ENCODE peak calls at places on chromosomes 5 and 9, in six cellular contexts. One of them, this sample, is unnamed.

GRCh38 chr9:32378496-32378895 is 5.9 kb upstream of the ACO1 start:
- DNase-seq in Panc1: peak; percentile 52
- DNase-seq in ascending aorta: no peak
- DNase-seq in A549: peak; percentile 64
- DNase-seq in HCT116: peak; percentile 71
- DNase-seq in aorta: no peak
- DNase-seq in this sample: peak; percentile 29

GRCh38 chr9:93255994-93256877 is 72.3 kb downstream of the WNK2 start:
- DNase-seq in Panc1: no peak
- DNase-seq in ascending aorta: peak; percentile 39
- DNase-seq in A549: no peak
- DNase-seq in HCT116: no peak
- DNase-seq in aorta: peak; percentile 67
- DNase-seq in this sample: peak; percentile 17

GRCh38 chr5:36370073-36370472 is 68.4 kb upstream of the RANBP3L start:
- DNase-seq in Panc1: no peak
- DNase-seq in ascending aorta: no peak
- DNase-seq in A549: no peak
- DNase-seq in HCT116: no peak
- DNase-seq in aorta: no peak
- DNase-seq in this sample: no peak

GRCh38 chr9:22010881-22011625 is 1.9 kb upstream of the CDKN2B start:
- DNase-seq in Panc1: no peak
- DNase-seq in ascending aorta: no peak
- DNase-seq in A549: no peak
- DNase-seq in HCT116: no peak
- DNase-seq in aorta: peak; percentile 77
- DNase-seq in this sample: no peak

GRCh38 chr9:74035786-74036185 is 461.3 kb upstream of the RORB start:
- DNase-seq in Panc1: no peak
- DNase-seq in ascending aorta: no peak
- DNase-seq in A549: no peak
- DNase-seq in HCT116: no peak
- DNase-seq in aorta: no peak
- DNase-seq in this sample: no peak

GRCh38 chr5:164747371-164747770 is 1242.0 kb downstream of the MAT2B start:
- DNase-seq in Panc1: no peak
- DNase-seq in ascending aorta: no peak
- DNase-seq in A549: no peak
- DNase-seq in HCT116: no peak
- DNase-seq in aorta: no peak
- DNase-seq in this sample: no peak

GRCh38 chr5:93399675-93400074 is 181.3 kb downstream of the NR2F1-AS1 start:
- DNase-seq in Panc1: no peak
- DNase-seq in ascending aorta: no peak
- DNase-seq in A549: no peak
- DNase-seq in HCT116: no peak
- DNase-seq in aorta: no peak
- DNase-seq in this sample: no peak

GRCh38 chr9:89185980-89186379 is 7.4 kb upstream of the SHC3 start:
- DNase-seq in Panc1: no peak
- DNase-seq in ascending aorta: no peak
- DNase-seq in A549: no peak
- DNase-seq in HCT116: no peak
- DNase-seq in aorta: no peak
- DNase-seq in this sample: no peak

GRCh38 chr5:52989781-52990530 is 804 bp downstream of the ITGA2 start:
- DNase-seq in Panc1: no peak
- DNase-seq in ascending aorta: peak; percentile 65
- DNase-seq in A549: peak; percentile 31
- DNase-seq in HCT116: peak; percentile 18
- DNase-seq in aorta: peak; percentile 77
- DNase-seq in this sample: peak; percentile 43

GRCh38 chr5:21685016-21685415 is 1168.1 kb downstream of the CDH12 start:
- DNase-seq in Panc1: no peak
- DNase-seq in ascending aorta: no peak
- DNase-seq in A549: no peak
- DNase-seq in HCT116: no peak
- DNase-seq in aorta: no peak
- DNase-seq in this sample: no peak

GRCh38 chr5:158751961-158752655 is 347.6 kb downstream of the EBF1 start:
- DNase-seq in Panc1: no peak
- DNase-seq in ascending aorta: no peak
- DNase-seq in A549: no peak
- DNase-seq in HCT116: no peak
- DNase-seq in aorta: no peak
- DNase-seq in this sample: no peak

GRCh38 chr5:73902327-73903051 is 276.5 kb downstream of the ARHGEF28 start:
- DNase-seq in Panc1: peak; percentile 25
- DNase-seq in ascending aorta: no peak
- DNase-seq in A549: peak; percentile 41
- DNase-seq in HCT116: peak; percentile 63
- DNase-seq in aorta: no peak
- DNase-seq in this sample: peak; percentile 55

GRCh38 chr5:143642791-143643190 is 169.2 kb upstream of the HMHB1 start:
- DNase-seq in Panc1: no peak
- DNase-seq in ascending aorta: no peak
- DNase-seq in A549: no peak
- DNase-seq in HCT116: no peak
- DNase-seq in aorta: no peak
- DNase-seq in this sample: peak; percentile 82

GRCh38 chr9:4937436-4937835 is 47.6 kb upstream of the JAK2 start:
- DNase-seq in Panc1: no peak
- DNase-seq in ascending aorta: no peak
- DNase-seq in A549: no peak
- DNase-seq in HCT116: no peak
- DNase-seq in aorta: no peak
- DNase-seq in this sample: no peak

GRCh38 chr9:116928283-116928682 is 241.2 kb downstream of the TRIM32 start:
- DNase-seq in Panc1: no peak
- DNase-seq in ascending aorta: no peak
- DNase-seq in A549: no peak
- DNase-seq in HCT116: no peak
- DNase-seq in aorta: no peak
- DNase-seq in this sample: no peak

GRCh38 chr9:26234865-26235264 is 556.6 kb upstream of the TUSC1 start:
- DNase-seq in Panc1: no peak
- DNase-seq in ascending aorta: no peak
- DNase-seq in A549: no peak
- DNase-seq in HCT116: no peak
- DNase-seq in aorta: peak; percentile 12
- DNase-seq in this sample: no peak

GRCh38 chr5:143258559-143259253 is 144.8 kb downstream of the NR3C1 start:
- DNase-seq in Panc1: no peak
- DNase-seq in ascending aorta: no peak
- DNase-seq in A549: no peak
- DNase-seq in HCT116: no peak
- DNase-seq in aorta: no peak
- DNase-seq in this sample: no peak

GRCh38 chr9:87656485-87656884 is 69.4 kb upstream of the CTSL start:
- DNase-seq in Panc1: no peak
- DNase-seq in ascending aorta: no peak
- DNase-seq in A549: no peak
- DNase-seq in HCT116: no peak
- DNase-seq in aorta: no peak
- DNase-seq in this sample: no peak

GRCh38 chr5:10352404-10353240 is 873 bp upstream of the MARCHF6 start:
- DNase-seq in Panc1: no peak
- DNase-seq in ascending aorta: no peak
- DNase-seq in A549: no peak
- DNase-seq in HCT116: no peak
- DNase-seq in aorta: no peak
- DNase-seq in this sample: no peak

GRCh38 chr9:94843089-94843488 is 116.6 kb downstream of the AOPEP start:
- DNase-seq in Panc1: no peak
- DNase-seq in ascending aorta: no peak
- DNase-seq in A549: no peak
- DNase-seq in HCT116: no peak
- DNase-seq in aorta: no peak
- DNase-seq in this sample: no peak

GRCh38 chr9:90612957-90613356 is 29.7 kb downstream of the DIRAS2 start:
- DNase-seq in Panc1: no peak
- DNase-seq in ascending aorta: no peak
- DNase-seq in A549: no peak
- DNase-seq in HCT116: no peak
- DNase-seq in aorta: no peak
- DNase-seq in this sample: no peak

GRCh38 chr9:12875216-12875615 is 100.4 kb downstream of the LURAP1L start:
- DNase-seq in Panc1: no peak
- DNase-seq in ascending aorta: no peak
- DNase-seq in A549: no peak
- DNase-seq in HCT116: no peak
- DNase-seq in aorta: no peak
- DNase-seq in this sample: no peak

GRCh38 chr5:96595300-96596090 is 66.7 kb upstream of the CAST start:
- DNase-seq in Panc1: no peak
- DNase-seq in ascending aorta: no peak
- DNase-seq in A549: no peak
- DNase-seq in HCT116: no peak
- DNase-seq in aorta: no peak
- DNase-seq in this sample: no peak

GRCh38 chr9:125600194-125600593 is 106.8 kb downstream of the MAPKAP1 start:
- DNase-seq in Panc1: no peak
- DNase-seq in ascending aorta: no peak
- DNase-seq in A549: no peak
- DNase-seq in HCT116: no peak
- DNase-seq in aorta: no peak
- DNase-seq in this sample: no peak

GRCh38 chr5:125295405-125295872 is 549.0 kb upstream of the ZNF608 start:
- DNase-seq in Panc1: no peak
- DNase-seq in ascending aorta: no peak
- DNase-seq in A549: no peak
- DNase-seq in HCT116: no peak
- DNase-seq in aorta: no peak
- DNase-seq in this sample: peak; percentile 41

GRCh38 chr5:159877087-159877486 is 39.2 kb upstream of the ADRA1B start:
- DNase-seq in Panc1: no peak
- DNase-seq in ascending aorta: no peak
- DNase-seq in A549: no peak
- DNase-seq in HCT116: no peak
- DNase-seq in aorta: no peak
- DNase-seq in this sample: no peak

GRCh38 chr5:159880676-159881075 is 35.6 kb upstream of the ADRA1B start:
- DNase-seq in Panc1: no peak
- DNase-seq in ascending aorta: no peak
- DNase-seq in A549: no peak
- DNase-seq in HCT116: no peak
- DNase-seq in aorta: no peak
- DNase-seq in this sample: no peak

GRCh38 chr5:159877894-159878448 is 38.3 kb upstream of the ADRA1B start:
- DNase-seq in Panc1: no peak
- DNase-seq in ascending aorta: peak; percentile 77
- DNase-seq in A549: no peak
- DNase-seq in HCT116: no peak
- DNase-seq in aorta: no peak
- DNase-seq in this sample: no peak

GRCh38 chr5:159883522-159883950 is 32.7 kb upstream of the ADRA1B start:
- DNase-seq in Panc1: no peak
- DNase-seq in ascending aorta: peak; percentile 81
- DNase-seq in A549: no peak
- DNase-seq in HCT116: no peak
- DNase-seq in aorta: no peak
- DNase-seq in this sample: peak; percentile 57

GRCh38 chr5:159878988-159879471 is 37.3 kb upstream of the ADRA1B start:
- DNase-seq in Panc1: no peak
- DNase-seq in ascending aorta: peak; percentile 86
- DNase-seq in A549: peak; percentile 71
- DNase-seq in HCT116: no peak
- DNase-seq in aorta: peak; percentile 87
- DNase-seq in this sample: peak; percentile 91
- H3K27ac ChIP-seq in Panc1: no peak overlapping the region
- H3K27ac ChIP-seq in ascending aorta: peak overlapping the region; percentile 91
- H3K27ac ChIP-seq in A549: peak overlapping the region; percentile 76
- H3K27ac ChIP-seq in HCT116: no peak overlapping the region
- H3K27ac ChIP-seq in aorta: peak overlapping the region; percentile 95
- H3K27ac ChIP-seq in this sample: peak overlapping the region; percentile 50

GRCh38 chr9:70409280-70409679 is 5.2 kb downstream of the KLF9 start:
- DNase-seq in Panc1: no peak
- DNase-seq in ascending aorta: no peak
- DNase-seq in A549: no peak
- DNase-seq in HCT116: no peak
- DNase-seq in aorta: no peak
- DNase-seq in this sample: no peak
- H3K4me3 ChIP-seq in Panc1: no peak overlapping the region
- H3K4me3 ChIP-seq in ascending aorta: peak overlapping the region; percentile 92
- H3K4me3 ChIP-seq in A549: no peak overlapping the region
- H3K4me3 ChIP-seq in HCT116: no peak overlapping the region
- H3K4me3 ChIP-seq in aorta: peak overlapping the region; percentile 35
- H3K4me3 ChIP-seq in this sample: no peak overlapping the region

DNA sequence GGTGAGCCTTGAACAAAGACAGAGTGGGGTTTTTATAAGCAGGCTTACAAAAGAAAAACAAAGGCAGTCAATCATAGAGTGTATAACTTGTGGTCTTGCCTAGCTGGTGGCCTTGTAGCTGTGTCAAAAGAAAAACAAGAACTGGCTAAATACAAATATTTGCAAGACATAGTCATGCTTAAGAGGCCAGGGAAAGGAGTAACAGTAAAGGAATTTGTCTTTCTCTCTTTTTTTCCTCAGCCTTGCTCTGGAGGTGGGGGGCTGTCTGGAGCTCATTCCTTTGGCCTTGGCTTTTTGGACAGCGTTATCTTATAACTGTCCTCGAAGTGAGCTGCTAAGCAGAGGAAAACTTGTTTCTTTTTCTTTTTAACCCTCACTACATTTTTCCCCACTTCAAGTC is 14.1 kb downstream of the CEL start:
- DNase-seq in Panc1: peak; percentile 17
- DNase-seq in ascending aorta: no peak
- DNase-seq in A549: no peak
- DNase-seq in HCT116: no peak
- DNase-seq in aorta: no peak
- DNase-seq in this sample: peak; percentile 67
- H3K27ac ChIP-seq in Panc1: no peak overlapping the region
- H3K27ac ChIP-seq in ascending aorta: no peak overlapping the region
- H3K27ac ChIP-seq in A549: no peak overlapping the region
- H3K27ac ChIP-seq in HCT116: no peak overlapping the region
- H3K27ac ChIP-seq in aorta: no peak overlapping the region
- H3K27ac ChIP-seq in this sample: peak overlapping the region; percentile 56

DNA sequence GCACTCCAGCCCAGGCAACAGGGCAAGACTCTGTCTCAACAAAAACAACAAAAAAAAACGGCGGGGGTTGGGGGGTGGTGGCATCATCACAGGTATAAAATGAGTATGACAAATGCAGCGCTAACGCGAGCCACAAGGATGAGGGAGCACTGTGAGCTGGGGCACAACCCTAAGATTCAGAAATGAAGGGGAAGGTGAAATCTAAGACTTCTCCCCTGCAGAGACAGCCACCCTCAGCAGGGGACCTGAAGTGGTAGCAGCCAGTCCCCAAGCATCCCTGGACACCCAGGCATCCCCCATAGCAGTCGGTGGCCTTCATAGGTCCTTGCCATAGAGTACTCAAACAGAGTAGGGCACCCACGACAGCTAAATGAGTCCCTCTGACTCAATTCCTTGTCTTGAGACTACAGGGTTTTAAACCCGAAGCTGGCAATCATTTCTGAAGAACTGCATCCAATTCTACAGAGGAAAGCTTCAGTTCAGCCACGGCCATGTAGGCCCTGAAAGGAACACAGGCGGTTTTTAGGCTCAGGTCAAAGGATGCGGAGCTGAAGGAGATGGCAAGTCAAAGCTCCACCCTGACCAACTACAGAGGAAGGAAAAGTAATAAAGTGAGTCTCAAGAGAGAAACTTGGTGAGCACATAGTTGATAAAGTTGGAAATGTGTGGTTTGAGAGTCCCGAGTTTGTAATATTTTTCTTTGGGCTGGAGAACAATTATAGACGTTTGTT is 50.3 kb downstream of the MYO10 start:
- DNase-seq in Panc1: no peak
- DNase-seq in ascending aorta: no peak
- DNase-seq in A549: no peak
- DNase-seq in HCT116: no peak
- DNase-seq in aorta: no peak
- DNase-seq in this sample: no peak
- H3K4me3 ChIP-seq in Panc1: no peak overlapping the region
- H3K4me3 ChIP-seq in ascending aorta: no peak overlapping the region
- H3K4me3 ChIP-seq in A549: no peak overlapping the region
- H3K4me3 ChIP-seq in HCT116: no peak overlapping the region
- H3K4me3 ChIP-seq in aorta: no peak overlapping the region
- H3K4me3 ChIP-seq in this sample: no peak overlapping the region

This sample was measured in SJSA1.